ENCODE peak calls at places on chromosome 15, in seven cellular contexts. One of them, this sample, is unnamed.

GRCh38 chr15:46576611-46577010 is 941.8 kb downstream of the SQOR start:
- DNase-seq in stimulated activated CD4-positive, alpha-beta T cell treated with anti-CD3 and anti-CD28 coated beads, Interleukin-1b, Interleukin-23, amount 100 ng/mL, for 4 hours: no peak
- DNase-seq in neural crest cell: no peak
- DNase-seq in body of pancreas: no peak
- DNase-seq in GM10248: no peak
- DNase-seq in Jurkat, Clone E6-1: no peak
- DNase-seq in heart left ventricle: no peak
- DNase-seq in this sample: no peak

GRCh38 chr15:98139337-98139736 is 178.8 kb downstream of the ARRDC4 start:
- DNase-seq in stimulated activated CD4-positive, alpha-beta T cell treated with anti-CD3 and anti-CD28 coated beads, Interleukin-1b, Interleukin-23, amount 100 ng/mL, for 4 hours: no peak
- DNase-seq in neural crest cell: no peak
- DNase-seq in body of pancreas: no peak
- DNase-seq in GM10248: no peak
- DNase-seq in Jurkat, Clone E6-1: peak
- DNase-seq in heart left ventricle: no peak
- DNase-seq in this sample: no peak

GRCh38 chr15:78075490-78076230 is 1.9 kb downstream of the TBC1D2B start:
- DNase-seq in stimulated activated CD4-positive, alpha-beta T cell treated with anti-CD3 and anti-CD28 coated beads, Interleukin-1b, Interleukin-23, amount 100 ng/mL, for 4 hours: no peak
- DNase-seq in neural crest cell: no peak
- DNase-seq in body of pancreas: peak
- DNase-seq in GM10248: no peak
- DNase-seq in Jurkat, Clone E6-1: no peak
- DNase-seq in heart left ventricle: peak
- DNase-seq in this sample: no peak

GRCh38 chr15:77414781-77415442 is 5.0 kb downstream of the PEAK1 start:
- DNase-seq in stimulated activated CD4-positive, alpha-beta T cell treated with anti-CD3 and anti-CD28 coated beads, Interleukin-1b, Interleukin-23, amount 100 ng/mL, for 4 hours: no peak
- DNase-seq in neural crest cell: no peak
- DNase-seq in body of pancreas: no peak
- DNase-seq in GM10248: no peak
- DNase-seq in Jurkat, Clone E6-1: no peak
- DNase-seq in heart left ventricle: no peak
- DNase-seq in this sample: no peak

GRCh38 chr15:101675796-101676582 is 23.8 kb upstream of the TM2D3 start:
- DNase-seq in stimulated activated CD4-positive, alpha-beta T cell treated with anti-CD3 and anti-CD28 coated beads, Interleukin-1b, Interleukin-23, amount 100 ng/mL, for 4 hours: no peak
- DNase-seq in neural crest cell: no peak
- DNase-seq in body of pancreas: no peak
- DNase-seq in GM10248: peak
- DNase-seq in Jurkat, Clone E6-1: no peak
- DNase-seq in heart left ventricle: no peak
- DNase-seq in this sample: no peak

GRCh38 chr15:99442268-99442897 is 123.4 kb upstream of the MEF2A start:
- DNase-seq in stimulated activated CD4-positive, alpha-beta T cell treated with anti-CD3 and anti-CD28 coated beads, Interleukin-1b, Interleukin-23, amount 100 ng/mL, for 4 hours: no peak
- DNase-seq in neural crest cell: no peak
- DNase-seq in body of pancreas: peak
- DNase-seq in GM10248: no peak
- DNase-seq in Jurkat, Clone E6-1: no peak
- DNase-seq in heart left ventricle: peak
- DNase-seq in this sample: no peak

GRCh38 chr15:89767411-89767915 is 8.7 kb upstream of the MESP2 start:
- DNase-seq in stimulated activated CD4-positive, alpha-beta T cell treated with anti-CD3 and anti-CD28 coated beads, Interleukin-1b, Interleukin-23, amount 100 ng/mL, for 4 hours: no peak
- DNase-seq in neural crest cell: no peak
- DNase-seq in body of pancreas: peak
- DNase-seq in GM10248: no peak
- DNase-seq in Jurkat, Clone E6-1: no peak
- DNase-seq in heart left ventricle: no peak
- DNase-seq in this sample: no peak

GRCh38 chr15:63440756-63441155 is 59.1 kb upstream of the CA12 start:
- DNase-seq in stimulated activated CD4-positive, alpha-beta T cell treated with anti-CD3 and anti-CD28 coated beads, Interleukin-1b, Interleukin-23, amount 100 ng/mL, for 4 hours: no peak
- DNase-seq in neural crest cell: no peak
- DNase-seq in body of pancreas: no peak
- DNase-seq in GM10248: no peak
- DNase-seq in Jurkat, Clone E6-1: peak
- DNase-seq in heart left ventricle: no peak
- DNase-seq in this sample: no peak

GRCh38 chr15:64731012-64731806 is 44.2 kb downstream of the RBPMS2 start:
- DNase-seq in stimulated activated CD4-positive, alpha-beta T cell treated with anti-CD3 and anti-CD28 coated beads, Interleukin-1b, Interleukin-23, amount 100 ng/mL, for 4 hours: peak
- DNase-seq in neural crest cell: peak
- DNase-seq in body of pancreas: peak
- DNase-seq in GM10248: peak
- DNase-seq in Jurkat, Clone E6-1: peak
- DNase-seq in heart left ventricle: peak
- DNase-seq in this sample: peak

GRCh38 chr15:84805221-84805620 is 11.9 kb upstream of the ALPK3 start:
- DNase-seq in stimulated activated CD4-positive, alpha-beta T cell treated with anti-CD3 and anti-CD28 coated beads, Interleukin-1b, Interleukin-23, amount 100 ng/mL, for 4 hours: no peak
- DNase-seq in neural crest cell: no peak
- DNase-seq in body of pancreas: no peak
- DNase-seq in GM10248: no peak
- DNase-seq in Jurkat, Clone E6-1: no peak
- DNase-seq in heart left ventricle: no peak
- DNase-seq in this sample: no peak